ENCODE peak calls at places on chromosomes 7 and 10, in eight cellular contexts. One of them, this sample, is unnamed.

GRCh38 chr10:110323503-110323902 is 18.8 kb upstream of the SMNDC1 start:
- DNase-seq in GM23248: peak; percentile 97
- DNase-seq in NCI-H748 treated with DMSO at 0.1 percent for 48 hours: no peak
- DNase-seq in KBM-7: no peak
- DNase-seq in lower lobe of right lung: no peak
- DNase-seq in HS-5: peak; percentile 83
- DNase-seq in EH: peak; percentile 95
- DNase-seq in foreskin fibroblast: peak; percentile 96
- DNase-seq in this sample: peak; percentile 94

GRCh38 chr7:96534221-96534620 is 175.4 kb downstream of the SEM1 start:
- DNase-seq in EH: no peak
- DNase-seq in NCI-H748 treated with DMSO at 0.1 percent for 48 hours: no peak
- DNase-seq in lower lobe of right lung: no peak
- DNase-seq in GM23248: no peak
- DNase-seq in KBM-7: no peak
- DNase-seq in foreskin fibroblast: no peak
- DNase-seq in HS-5: no peak
- DNase-seq in this sample: no peak

GRCh38 chr10:102631525-102632393 is 12.5 kb upstream of the TRIM8 start:
- DNase-seq in lower lobe of right lung: peak; percentile 15
- DNase-seq in KBM-7: no peak
- DNase-seq in foreskin fibroblast: no peak
- DNase-seq in NCI-H748 treated with DMSO at 0.1 percent for 48 hours: no peak
- DNase-seq in EH: no peak
- DNase-seq in HS-5: no peak
- DNase-seq in GM23248: no peak
- DNase-seq in this sample: no peak

GRCh38 chr7:4225352-4225751 is 456.7 kb upstream of the FOXK1 start:
- DNase-seq in NCI-H748 treated with DMSO at 0.1 percent for 48 hours: no peak
- DNase-seq in lower lobe of right lung: peak; percentile 56
- DNase-seq in GM23248: no peak
- DNase-seq in EH: no peak
- DNase-seq in HS-5: no peak
- DNase-seq in foreskin fibroblast: no peak
- DNase-seq in KBM-7: no peak
- DNase-seq in this sample: no peak

GRCh38 chr10:614772-615582 is 74.5 kb downstream of the DIP2C start:
- DNase-seq in GM23248: peak; percentile 32
- DNase-seq in EH: peak; percentile 77
- DNase-seq in lower lobe of right lung: peak; percentile 35
- DNase-seq in KBM-7: no peak
- DNase-seq in foreskin fibroblast: peak; percentile 69
- DNase-seq in HS-5: no peak
- DNase-seq in NCI-H748 treated with DMSO at 0.1 percent for 48 hours: no peak
- DNase-seq in this sample: no peak

GRCh38 chr10:125881192-125881591 is at the start of gene DHX32:
- DNase-seq in GM23248: no peak
- DNase-seq in NCI-H748 treated with DMSO at 0.1 percent for 48 hours: no peak
- DNase-seq in foreskin fibroblast: no peak
- DNase-seq in lower lobe of right lung: no peak
- DNase-seq in KBM-7: no peak
- DNase-seq in EH: no peak
- DNase-seq in HS-5: no peak
- DNase-seq in this sample: no peak

GRCh38 chr10:132570265-132570664 is 32.7 kb downstream of the INPP5A start:
- DNase-seq in foreskin fibroblast: no peak
- DNase-seq in lower lobe of right lung: no peak
- DNase-seq in GM23248: no peak
- DNase-seq in NCI-H748 treated with DMSO at 0.1 percent for 48 hours: no peak
- DNase-seq in EH: no peak
- DNase-seq in KBM-7: no peak
- DNase-seq in HS-5: no peak
- DNase-seq in this sample: no peak

GRCh38 chr10:77173615-77174461 is 463.8 kb downstream of the KCNMA1 start:
- DNase-seq in EH: peak; percentile 82
- DNase-seq in KBM-7: peak; percentile 71
- DNase-seq in HS-5: peak; percentile 50
- DNase-seq in foreskin fibroblast: peak; percentile 89
- DNase-seq in lower lobe of right lung: peak; percentile 61
- DNase-seq in GM23248: peak; percentile 77
- DNase-seq in NCI-H748 treated with DMSO at 0.1 percent for 48 hours: peak; percentile 8
- DNase-seq in this sample: peak; percentile 76

GRCh38 chr10:92789067-92789466 is 59.3 kb upstream of the EXOC6 start:
- DNase-seq in lower lobe of right lung: no peak
- DNase-seq in GM23248: no peak
- DNase-seq in foreskin fibroblast: no peak
- DNase-seq in KBM-7: no peak
- DNase-seq in NCI-H748 treated with DMSO at 0.1 percent for 48 hours: no peak
- DNase-seq in EH: no peak
- DNase-seq in HS-5: no peak
- DNase-seq in this sample: no peak

GRCh38 chr7:139439375-139439774 is 44.1 kb downstream of the KLRG2 start:
- DNase-seq in EH: no peak
- DNase-seq in NCI-H748 treated with DMSO at 0.1 percent for 48 hours: no peak
- DNase-seq in HS-5: no peak
- DNase-seq in lower lobe of right lung: no peak
- DNase-seq in KBM-7: no peak
- DNase-seq in GM23248: no peak
- DNase-seq in foreskin fibroblast: no peak
- DNase-seq in this sample: no peak

GRCh38 chr10:5194431-5194830 is 2.2 kb upstream of the AKR1C4 start:
- DNase-seq in foreskin fibroblast: no peak
- DNase-seq in HS-5: no peak
- DNase-seq in NCI-H748 treated with DMSO at 0.1 percent for 48 hours: no peak
- DNase-seq in KBM-7: no peak
- DNase-seq in lower lobe of right lung: no peak
- DNase-seq in EH: no peak
- DNase-seq in GM23248: no peak
- DNase-seq in this sample: no peak

GRCh38 chr7:42107484-42107883 is 129.5 kb downstream of the GLI3 start:
- DNase-seq in GM23248: peak; percentile 84
- DNase-seq in KBM-7: no peak
- DNase-seq in foreskin fibroblast: peak; percentile 62
- DNase-seq in HS-5: peak; percentile 59
- DNase-seq in lower lobe of right lung: no peak
- DNase-seq in EH: peak; percentile 72
- DNase-seq in NCI-H748 treated with DMSO at 0.1 percent for 48 hours: no peak
- DNase-seq in this sample: peak; percentile 66

GRCh38 chr7:70654979-70655378 is 477.0 kb upstream of the GALNT17 start:
- DNase-seq in GM23248: no peak
- DNase-seq in KBM-7: no peak
- DNase-seq in NCI-H748 treated with DMSO at 0.1 percent for 48 hours: no peak
- DNase-seq in lower lobe of right lung: no peak
- DNase-seq in HS-5: no peak
- DNase-seq in foreskin fibroblast: no peak
- DNase-seq in EH: no peak
- DNase-seq in this sample: no peak

GRCh38 chr10:103933557-103934121 is 15.7 kb upstream of the STN1 start:
- DNase-seq in NCI-H748 treated with DMSO at 0.1 percent for 48 hours: no peak
- DNase-seq in foreskin fibroblast: no peak
- DNase-seq in GM23248: no peak
- DNase-seq in KBM-7: no peak
- DNase-seq in HS-5: no peak
- DNase-seq in EH: no peak
- DNase-seq in lower lobe of right lung: no peak
- DNase-seq in this sample: no peak